ENCODE peak calls at places on chromosome 22, in ten cellular contexts. One of them, this sample, is unnamed.
A peak's percentile ranks its signal among the peaks of the same experiment; 100 is the strongest.

GRCh38 chr22:29944339-29944738 is 61.4 kb downstream of the MTMR3 start:
- DNase-seq in A549: no peak
- DNase-seq in smooth muscle cell of the brain vasculature: no peak
- DNase-seq in T-cell: no peak
- DNase-seq in NCI-H2081 treated with DMSO at 0.1 percent for 48 hours: no peak
- DNase-seq in aorta: no peak
- DNase-seq in upper lobe of left lung: no peak
- DNase-seq in naive thymus-derived CD8-positive, alpha-beta T cell: no peak
- DNase-seq in bronchial epithelial cell: no peak
- DNase-seq in neural progenitor cell: no peak
- DNase-seq in this sample: no peak

GRCh38 chr22:31920306-31920705 is 24.0 kb upstream of the YWHAH start:
- DNase-seq in bronchial epithelial cell: no peak
- DNase-seq in smooth muscle cell of the brain vasculature: no peak
- DNase-seq in T-cell: no peak
- DNase-seq in NCI-H2081 treated with DMSO at 0.1 percent for 48 hours: no peak
- DNase-seq in upper lobe of left lung: no peak
- DNase-seq in naive thymus-derived CD8-positive, alpha-beta T cell: no peak
- DNase-seq in neural progenitor cell: no peak
- DNase-seq in aorta: no peak
- DNase-seq in A549: no peak
- DNase-seq in this sample: no peak

GRCh38 chr22:50000587-50001387 is 11.8 kb downstream of the IL17REL start:
- DNase-seq in NCI-H2081 treated with DMSO at 0.1 percent for 48 hours: no peak
- DNase-seq in T-cell: no peak
- DNase-seq in aorta: no peak
- DNase-seq in upper lobe of left lung: no peak
- DNase-seq in bronchial epithelial cell: no peak
- DNase-seq in neural progenitor cell: no peak
- DNase-seq in A549: no peak
- DNase-seq in naive thymus-derived CD8-positive, alpha-beta T cell: no peak
- DNase-seq in smooth muscle cell of the brain vasculature: no peak
- DNase-seq in this sample: peak; percentile 3

GRCh38 chr22:49323751-49324415 is 503.8 kb downstream of the BRD1 start:
- DNase-seq in smooth muscle cell of the brain vasculature: no peak
- DNase-seq in aorta: no peak
- DNase-seq in A549: no peak
- DNase-seq in T-cell: no peak
- DNase-seq in naive thymus-derived CD8-positive, alpha-beta T cell: no peak
- DNase-seq in neural progenitor cell: no peak
- DNase-seq in upper lobe of left lung: no peak
- DNase-seq in bronchial epithelial cell: no peak
- DNase-seq in NCI-H2081 treated with DMSO at 0.1 percent for 48 hours: no peak
- DNase-seq in this sample: no peak

GRCh38 chr22:45007247-45007945 is 2.4 kb downstream of the PHF21B start:
- DNase-seq in bronchial epithelial cell: no peak
- DNase-seq in NCI-H2081 treated with DMSO at 0.1 percent for 48 hours: no peak
- DNase-seq in aorta: no peak
- DNase-seq in A549: peak; percentile 18
- DNase-seq in T-cell: no peak
- DNase-seq in smooth muscle cell of the brain vasculature: no peak
- DNase-seq in naive thymus-derived CD8-positive, alpha-beta T cell: no peak
- DNase-seq in upper lobe of left lung: no peak
- DNase-seq in neural progenitor cell: peak; percentile 96
- DNase-seq in this sample: no peak

GRCh38 chr22:42612336-42612735 is 2.3 kb downstream of the POLDIP3 start:
- DNase-seq in naive thymus-derived CD8-positive, alpha-beta T cell: no peak
- DNase-seq in aorta: no peak
- DNase-seq in smooth muscle cell of the brain vasculature: no peak
- DNase-seq in bronchial epithelial cell: no peak
- DNase-seq in NCI-H2081 treated with DMSO at 0.1 percent for 48 hours: no peak
- DNase-seq in T-cell: no peak
- DNase-seq in A549: no peak
- DNase-seq in neural progenitor cell: no peak
- DNase-seq in upper lobe of left lung: no peak
- DNase-seq in this sample: no peak

GRCh38 chr22:33539902-33540751 is 380.1 kb downstream of the LARGE1 start:
- DNase-seq in naive thymus-derived CD8-positive, alpha-beta T cell: no peak
- DNase-seq in bronchial epithelial cell: no peak
- DNase-seq in smooth muscle cell of the brain vasculature: no peak
- DNase-seq in aorta: peak; percentile 64
- DNase-seq in neural progenitor cell: no peak
- DNase-seq in T-cell: no peak
- DNase-seq in A549: peak; percentile 58
- DNase-seq in upper lobe of left lung: peak; percentile 43
- DNase-seq in NCI-H2081 treated with DMSO at 0.1 percent for 48 hours: no peak
- DNase-seq in this sample: peak; percentile 12

GRCh38 chr22:39545310-39546063 is 12.9 kb upstream of the RPS19BP1 start:
- DNase-seq in neural progenitor cell: peak; percentile 88
- DNase-seq in naive thymus-derived CD8-positive, alpha-beta T cell: peak; percentile 73
- DNase-seq in smooth muscle cell of the brain vasculature: no peak
- DNase-seq in bronchial epithelial cell: no peak
- DNase-seq in NCI-H2081 treated with DMSO at 0.1 percent for 48 hours: no peak
- DNase-seq in A549: no peak
- DNase-seq in upper lobe of left lung: no peak
- DNase-seq in T-cell: peak; percentile 71
- DNase-seq in aorta: no peak
- DNase-seq in this sample: no peak

GRCh38 chr22:36510966-36511881 is 4.4 kb upstream of the FOXRED2 start:
- DNase-seq in neural progenitor cell: peak; percentile 74
- DNase-seq in T-cell: peak; percentile 33
- DNase-seq in upper lobe of left lung: no peak
- DNase-seq in NCI-H2081 treated with DMSO at 0.1 percent for 48 hours: no peak
- DNase-seq in A549: peak; percentile 52
- DNase-seq in aorta: peak; percentile 55
- DNase-seq in bronchial epithelial cell: peak; percentile 48
- DNase-seq in smooth muscle cell of the brain vasculature: no peak
- DNase-seq in naive thymus-derived CD8-positive, alpha-beta T cell: peak; percentile 40
- DNase-seq in this sample: peak; percentile 59

GRCh38 chr22:46769191-46769675 is 6.8 kb downstream of the TBC1D22A start:
- DNase-seq in T-cell: no peak
- DNase-seq in aorta: peak; percentile 45
- DNase-seq in naive thymus-derived CD8-positive, alpha-beta T cell: no peak
- DNase-seq in A549: no peak
- DNase-seq in neural progenitor cell: no peak
- DNase-seq in upper lobe of left lung: no peak
- DNase-seq in smooth muscle cell of the brain vasculature: no peak
- DNase-seq in bronchial epithelial cell: no peak
- DNase-seq in NCI-H2081 treated with DMSO at 0.1 percent for 48 hours: no peak
- DNase-seq in this sample: no peak

GRCh38 chr22:46752286-46752685 is 10.2 kb upstream of the TBC1D22A start:
- DNase-seq in A549: no peak
- DNase-seq in naive thymus-derived CD8-positive, alpha-beta T cell: no peak
- DNase-seq in aorta: no peak
- DNase-seq in NCI-H2081 treated with DMSO at 0.1 percent for 48 hours: no peak
- DNase-seq in neural progenitor cell: no peak
- DNase-seq in T-cell: no peak
- DNase-seq in bronchial epithelial cell: no peak
- DNase-seq in upper lobe of left lung: no peak
- DNase-seq in smooth muscle cell of the brain vasculature: no peak
- DNase-seq in this sample: no peak

GRCh38 chr22:25709758-25710157 is 32.2 kb upstream of the MYO18B start:
- DNase-seq in NCI-H2081 treated with DMSO at 0.1 percent for 48 hours: no peak
- DNase-seq in bronchial epithelial cell: peak; percentile 51
- DNase-seq in neural progenitor cell: no peak
- DNase-seq in smooth muscle cell of the brain vasculature: no peak
- DNase-seq in aorta: no peak
- DNase-seq in upper lobe of left lung: no peak
- DNase-seq in T-cell: no peak
- DNase-seq in naive thymus-derived CD8-positive, alpha-beta T cell: no peak
- DNase-seq in A549: no peak
- DNase-seq in this sample: no peak

This sample was measured in hepatic stellate cell.